ENCODE peak calls at places on chromosomes 12 and 14, in six cellular contexts. One of them, this sample, is unnamed. For H3K4me1, the result is how much of the 10 kb centered on the place peaks cover.

GRCh38 chr12:3771853-3772252 is 18.9 kb upstream of the CRACR2A start:
- DNase-seq in thoracic aorta: no peak
- DNase-seq in GM12878: no peak
- DNase-seq in DND-41: no peak
- DNase-seq in GM23248: no peak
- DNase-seq in psoas muscle: no peak
- DNase-seq in this sample: no peak

GRCh38 chr14:21704340-21704737 is 30.7 kb upstream of the OR4E1 start:
- DNase-seq in thoracic aorta: no peak
- DNase-seq in GM12878: no peak
- DNase-seq in DND-41: no peak
- DNase-seq in GM23248: no peak
- DNase-seq in psoas muscle: no peak
- DNase-seq in this sample: no peak

GRCh38 chr12:68617160-68617926 is 6.6 kb downstream of the RAP1B start:
- DNase-seq in thoracic aorta: no peak
- DNase-seq in GM12878: no peak
- DNase-seq in DND-41: no peak
- DNase-seq in GM23248: peak
- DNase-seq in psoas muscle: no peak
- DNase-seq in this sample: no peak

GRCh38 chr12:123519151-123520001 is 14.1 kb downstream of the RILPL1 start:
- DNase-seq in thoracic aorta: peak
- DNase-seq in GM12878: no peak
- DNase-seq in DND-41: no peak
- DNase-seq in GM23248: peak
- DNase-seq in psoas muscle: peak
- DNase-seq in this sample: peak

GRCh38 chr12:123905319-123905925 is 67.2 kb downstream of the CCDC92 start:
- DNase-seq in thoracic aorta: peak
- DNase-seq in GM12878: peak
- DNase-seq in DND-41: peak
- DNase-seq in GM23248: peak
- DNase-seq in psoas muscle: no peak
- DNase-seq in this sample: peak

GRCh38 chr14:23106747-23107045 is 1.9 kb upstream of the CIROP start:
- DNase-seq in thoracic aorta: no peak
- DNase-seq in GM12878: no peak
- DNase-seq in DND-41: no peak
- DNase-seq in GM23248: no peak
- DNase-seq in psoas muscle: no peak
- DNase-seq in this sample: no peak

GRCh38 chr12:116236148-116236731 is 41.3 kb downstream of the MED13L start:
- DNase-seq in thoracic aorta: no peak
- DNase-seq in GM12878: peak
- DNase-seq in DND-41: peak
- DNase-seq in GM23248: peak
- DNase-seq in psoas muscle: no peak
- DNase-seq in this sample: no peak

GRCh38 chr12:100251917-100252316 is 15.0 kb downstream of the DEPDC4 start:
- DNase-seq in thoracic aorta: no peak
- DNase-seq in GM12878: no peak
- DNase-seq in DND-41: no peak
- DNase-seq in GM23248: no peak
- DNase-seq in psoas muscle: no peak
- DNase-seq in this sample: no peak

GRCh38 chr14:101405171-101405883 is 156.0 kb upstream of the DIO3 start:
- DNase-seq in thoracic aorta: no peak
- DNase-seq in GM12878: no peak
- DNase-seq in DND-41: no peak
- DNase-seq in GM23248: peak
- DNase-seq in psoas muscle: no peak
- DNase-seq in this sample: no peak

GRCh38 chr12:68378859-68379628 is 46.9 kb upstream of the MDM1 start:
- DNase-seq in thoracic aorta: no peak
- DNase-seq in GM12878: no peak
- DNase-seq in DND-41: no peak
- DNase-seq in GM23248: peak
- DNase-seq in psoas muscle: no peak
- DNase-seq in this sample: peak

GRCh38 chr12:96249196-96250118 is 55.3 kb downstream of the ELK3 start:
- DNase-seq in thoracic aorta: no peak
- DNase-seq in GM12878: no peak
- DNase-seq in DND-41: no peak
- DNase-seq in GM23248: peak
- DNase-seq in psoas muscle: peak
- DNase-seq in this sample: no peak

GRCh38 chr14:88323086-88323519 is at the start of gene KCNK10:
- DNase-seq in thoracic aorta: no peak
- DNase-seq in GM12878: no peak
- DNase-seq in DND-41: no peak
- DNase-seq in GM23248: no peak
- DNase-seq in psoas muscle: no peak
- DNase-seq in this sample: no peak

GRCh38 chr12:113232232-113232615 is 11.0 kb downstream of the TPCN1 start:
- DNase-seq in thoracic aorta: no peak
- DNase-seq in GM12878: no peak
- DNase-seq in DND-41: no peak
- DNase-seq in GM23248: no peak
- DNase-seq in psoas muscle: no peak
- DNase-seq in this sample: peak

GRCh38 chr12:113233967-113234366 is 12.7 kb downstream of the TPCN1 start:
- DNase-seq in thoracic aorta: no peak
- DNase-seq in GM12878: no peak
- DNase-seq in DND-41: no peak
- DNase-seq in GM23248: no peak
- DNase-seq in psoas muscle: no peak
- DNase-seq in this sample: no peak

GRCh38 chr12:113231275-113232231 is 10.3 kb downstream of the TPCN1 start:
- DNase-seq in thoracic aorta: no peak
- DNase-seq in GM12878: no peak
- DNase-seq in DND-41: no peak
- DNase-seq in GM23248: peak
- DNase-seq in psoas muscle: no peak
- DNase-seq in this sample: peak

GRCh38 chr12:113234483-113234882 is 13.2 kb downstream of the TPCN1 start:
- DNase-seq in thoracic aorta: no peak
- DNase-seq in GM12878: no peak
- DNase-seq in DND-41: no peak
- DNase-seq in GM23248: no peak
- DNase-seq in psoas muscle: no peak
- DNase-seq in this sample: peak

GRCh38 chr12:113232787-113233585 is 11.7 kb downstream of the TPCN1 start:
- DNase-seq in thoracic aorta: no peak
- DNase-seq in GM12878: peak
- DNase-seq in DND-41: no peak
- DNase-seq in GM23248: peak
- DNase-seq in psoas muscle: peak
- DNase-seq in this sample: no peak
- H3K4me1 ChIP-seq in thoracic aorta: half or more
- H3K4me1 ChIP-seq in GM12878: half or more
- H3K4me1 ChIP-seq in DND-41: under half
- H3K4me1 ChIP-seq in GM23248: under half
- H3K4me1 ChIP-seq in psoas muscle: half or more
- H3K4me1 ChIP-seq in this sample: half or more

GRCh38 chr14:68608235-68608962 is 184.5 kb downstream of the ZFP36L1 start:
- DNase-seq in thoracic aorta: no peak
- DNase-seq in GM12878: no peak
- DNase-seq in DND-41: no peak
- DNase-seq in GM23248: no peak
- DNase-seq in psoas muscle: no peak
- DNase-seq in this sample: peak

GRCh38 chr14:68610251-68610793 is 182.5 kb downstream of the ZFP36L1 start:
- DNase-seq in thoracic aorta: no peak
- DNase-seq in GM12878: no peak
- DNase-seq in DND-41: no peak
- DNase-seq in GM23248: no peak
- DNase-seq in psoas muscle: no peak
- DNase-seq in this sample: no peak

GRCh38 chr14:68609012-68609411 is 183.9 kb downstream of the ZFP36L1 start:
- DNase-seq in thoracic aorta: no peak
- DNase-seq in GM12878: no peak
- DNase-seq in DND-41: no peak
- DNase-seq in GM23248: no peak
- DNase-seq in psoas muscle: no peak
- DNase-seq in this sample: no peak

GRCh38 chr14:68611611-68612010 is 181.3 kb downstream of the ZFP36L1 start:
- DNase-seq in thoracic aorta: no peak
- DNase-seq in GM12878: no peak
- DNase-seq in DND-41: no peak
- DNase-seq in GM23248: no peak
- DNase-seq in psoas muscle: no peak
- DNase-seq in this sample: no peak

GRCh38 chr14:68612049-68612448 is 180.8 kb downstream of the ZFP36L1 start:
- DNase-seq in thoracic aorta: no peak
- DNase-seq in GM12878: no peak
- DNase-seq in DND-41: no peak
- DNase-seq in GM23248: peak
- DNase-seq in psoas muscle: peak
- DNase-seq in this sample: no peak
- H3K4me1 ChIP-seq in thoracic aorta: under half
- H3K4me1 ChIP-seq in GM12878: under half
- H3K4me1 ChIP-seq in DND-41: under half
- H3K4me1 ChIP-seq in GM23248: under half
- H3K4me1 ChIP-seq in psoas muscle: under half
- H3K4me1 ChIP-seq in this sample: under half

GRCh38 chr12:54959291-54960018 is 25.1 kb downstream of the TESPA1 start:
- DNase-seq in thoracic aorta: no peak
- DNase-seq in GM12878: peak
- DNase-seq in DND-41: no peak
- DNase-seq in GM23248: no peak
- DNase-seq in psoas muscle: no peak
- DNase-seq in this sample: no peak
- H3K4me1 ChIP-seq in thoracic aorta: under half
- H3K4me1 ChIP-seq in GM12878: under half
- H3K4me1 ChIP-seq in DND-41: under half
- H3K4me1 ChIP-seq in GM23248: under half
- H3K4me1 ChIP-seq in psoas muscle: under half
- H3K4me1 ChIP-seq in this sample: under half

GRCh38 chr12:44616385-44616784 is 259.7 kb downstream of the NELL2 start:
- DNase-seq in thoracic aorta: no peak
- DNase-seq in GM12878: no peak
- DNase-seq in DND-41: no peak
- DNase-seq in GM23248: no peak
- DNase-seq in psoas muscle: no peak
- DNase-seq in this sample: no peak

DNA sequence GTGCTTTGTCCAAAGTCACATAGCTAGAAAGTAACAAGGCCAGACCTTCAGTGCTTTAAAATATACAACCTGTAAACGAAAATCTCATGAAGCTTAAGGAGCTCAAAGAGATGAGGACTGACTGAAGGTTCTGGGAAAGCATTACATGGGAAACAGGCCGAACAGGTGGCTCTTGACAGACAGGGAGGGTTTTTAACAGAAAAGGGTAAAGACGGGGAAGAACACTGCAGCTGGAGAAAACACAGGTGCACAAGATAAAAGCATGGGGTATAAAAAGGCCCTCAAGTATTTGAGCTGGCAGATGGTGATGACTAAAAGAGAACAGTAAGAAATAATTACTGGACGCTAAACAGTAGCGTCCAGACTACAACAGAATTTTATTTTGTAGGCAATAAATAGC is 257.2 kb downstream of the NELL2 start:
- DNase-seq in thoracic aorta: no peak
- DNase-seq in GM12878: no peak
- DNase-seq in DND-41: no peak
- DNase-seq in GM23248: no peak
- DNase-seq in psoas muscle: no peak
- DNase-seq in this sample: no peak
- H3K4me1 ChIP-seq in thoracic aorta: under half
- H3K4me1 ChIP-seq in GM12878: under half
- H3K4me1 ChIP-seq in DND-41: under half
- H3K4me1 ChIP-seq in GM23248: under half
- H3K4me1 ChIP-seq in psoas muscle: under half
- H3K4me1 ChIP-seq in this sample: under half

DNA sequence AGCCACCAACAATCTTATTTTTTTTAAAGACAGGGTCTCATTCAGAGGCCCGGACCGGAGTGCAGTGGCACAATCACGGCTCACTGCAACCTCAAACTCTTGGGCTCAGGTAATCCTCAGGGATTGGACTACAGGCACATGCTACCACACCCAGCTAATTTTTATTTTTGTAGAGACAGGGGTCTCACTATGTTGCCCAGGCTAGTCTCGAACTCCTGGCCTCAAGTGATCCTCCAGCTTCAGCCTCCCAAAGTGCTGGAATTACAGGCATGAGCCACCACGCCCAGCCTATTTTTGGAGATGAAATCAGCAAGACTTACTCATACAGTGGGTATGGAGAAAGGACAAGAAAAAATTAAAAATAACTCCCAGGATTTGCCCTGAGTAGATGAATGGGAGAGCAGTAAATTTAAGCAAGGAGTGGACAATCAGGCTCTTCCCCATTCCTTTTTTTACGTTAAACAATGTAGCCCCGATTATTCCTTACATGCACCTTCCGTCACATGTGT is 13.2 kb downstream of the FMNL3 start:
- DNase-seq in thoracic aorta: no peak
- DNase-seq in GM12878: no peak
- DNase-seq in DND-41: no peak
- DNase-seq in GM23248: peak
- DNase-seq in psoas muscle: no peak
- DNase-seq in this sample: no peak
- H3K4me1 ChIP-seq in thoracic aorta: under half
- H3K4me1 ChIP-seq in GM12878: under half
- H3K4me1 ChIP-seq in DND-41: under half
- H3K4me1 ChIP-seq in GM23248: under half
- H3K4me1 ChIP-seq in psoas muscle: under half
- H3K4me1 ChIP-seq in this sample: under half

GRCh38 chr12:115194857-115195256 is 510.9 kb upstream of the TBX3 start:
- DNase-seq in thoracic aorta: no peak
- DNase-seq in GM12878: no peak
- DNase-seq in DND-41: no peak
- DNase-seq in GM23248: no peak
- DNase-seq in psoas muscle: no peak
- DNase-seq in this sample: no peak
- H3K4me1 ChIP-seq in thoracic aorta: under half
- H3K4me1 ChIP-seq in GM12878: under half
- H3K4me1 ChIP-seq in DND-41: under half
- H3K4me1 ChIP-seq in GM23248: under half
- H3K4me1 ChIP-seq in psoas muscle: under half
- H3K4me1 ChIP-seq in this sample: under half